ENCODE peak calls at places on chromosomes 7 and 10, in five cellular contexts. One of them, this sample, is unnamed.

GRCh38 chr7:52842192-52842900 is 193.1 kb upstream of the POM121L12 start:
- DNase-seq in HCT116: no peak
- DNase-seq in ELR: no peak
- DNase-seq in upper lobe of right lung: no peak
- DNase-seq in GM10248: no peak
- DNase-seq in this sample: no peak

GRCh38 chr7:41955475-41956243 is 252.8 kb upstream of the INHBA start:
- DNase-seq in HCT116: no peak
- DNase-seq in ELR: peak
- DNase-seq in upper lobe of right lung: peak
- DNase-seq in GM10248: no peak
- DNase-seq in this sample: peak

GRCh38 chr7:55144333-55144954 is 125.6 kb downstream of the EGFR start:
- DNase-seq in HCT116: no peak
- DNase-seq in ELR: peak
- DNase-seq in upper lobe of right lung: no peak
- DNase-seq in GM10248: no peak
- DNase-seq in this sample: no peak

GRCh38 chr7:38070718-38071117 is 107.3 kb upstream of the STARD3NL start:
- DNase-seq in HCT116: peak
- DNase-seq in ELR: no peak
- DNase-seq in upper lobe of right lung: no peak
- DNase-seq in GM10248: no peak
- DNase-seq in this sample: no peak

GRCh38 chr10:18753496-18753895 is 94.3 kb downstream of the ARL5B start:
- DNase-seq in HCT116: no peak
- DNase-seq in ELR: no peak
- DNase-seq in upper lobe of right lung: no peak
- DNase-seq in GM10248: no peak
- DNase-seq in this sample: no peak

GRCh38 chr7:148474421-148474820 is 116.1 kb upstream of the C7orf33 start:
- DNase-seq in HCT116: no peak
- DNase-seq in ELR: no peak
- DNase-seq in upper lobe of right lung: no peak
- DNase-seq in GM10248: no peak
- DNase-seq in this sample: no peak

GRCh38 chr10:5565671-5566581 is 41.2 kb downstream of the CALML3 start:
- DNase-seq in HCT116: no peak
- DNase-seq in ELR: peak
- DNase-seq in upper lobe of right lung: peak
- DNase-seq in GM10248: no peak
- DNase-seq in this sample: no peak

GRCh38 chr10:27241640-27242472 is 1.3 kb upstream of the ACBD5 start:
- DNase-seq in HCT116: peak
- DNase-seq in ELR: peak
- DNase-seq in upper lobe of right lung: peak
- DNase-seq in GM10248: peak
- DNase-seq in this sample: peak

GRCh38 chr7:50416509-50417299 is 33.4 kb downstream of the FIGNL1 start:
- DNase-seq in HCT116: no peak
- DNase-seq in ELR: no peak
- DNase-seq in upper lobe of right lung: no peak
- DNase-seq in GM10248: peak
- DNase-seq in this sample: no peak

GRCh38 chr7:45089314-45089891 is 634 bp upstream of the NACAD start:
- DNase-seq in HCT116: no peak
- DNase-seq in ELR: peak
- DNase-seq in upper lobe of right lung: peak
- DNase-seq in GM10248: peak
- DNase-seq in this sample: no peak

This sample was measured in pulmonary artery endothelial cell.